ENCODE peak calls at places on chromosomes 16 and 17, in nine cellular contexts. Z, G, D, Y, R, K, V, N and Q are unnamed samples.
A peak's percentile ranks its signal among the peaks of the same experiment; 100 is the strongest.

GRCh38 chr17:10224592-10225195 is 26.3 kb upstream of the GAS7 start:
- DNase-seq in Y (no peak), Z (no peak), R (no peak), V (no peak), G (no peak), N (no peak), D (no peak), K (no peak), Q (no peak)

GRCh38 chr16:87582221-87582965 is 19.9 kb upstream of the JPH3 start:
- DNase-seq in Z (peak; percentile 75), K (peak; percentile 84), R (peak; percentile 25), D (no peak), V (peak; percentile 69), G (no peak), N (no peak), Y (peak; percentile 87), Q (peak; percentile 90)

GRCh38 chr17:19369846-19370492 is 7.4 kb upstream of the B9D1 start:
- DNase-seq in K (no peak), V (peak; percentile 55), Z (no peak), Y (peak; percentile 74), G (no peak), D (no peak), R (no peak), N (no peak), Q (no peak)

GRCh38 chr16:3143598-3144330 is 8.9 kb downstream of the ZNF213 start:
- DNase-seq in V (peak; percentile 63), R (no peak), N (no peak), Y (no peak), G (no peak), Z (no peak), K (no peak), D (no peak), Q (no peak)

GRCh38 chr17:74779948-74780400 is 3.8 kb upstream of the NAT9 start:
- DNase-seq in N (no peak), K (no peak), D (no peak), V (no peak), Z (no peak), G (no peak), R (no peak), Y (peak; percentile 74), Q (no peak)

GRCh38 chr17:63470116-63470515 is 6.7 kb upstream of the ACE start:
- DNase-seq in D (no peak), Y (no peak), R (no peak), Z (no peak), G (no peak), V (no peak), N (no peak), K (no peak), Q (no peak)

GRCh38 chr17:70906808-70907207 is 737.5 kb downstream of the KCNJ2 start:
- DNase-seq in G (no peak), V (no peak), D (no peak), Y (no peak), N (no peak), Z (peak; percentile 62), K (no peak), R (no peak), Q (no peak)

GRCh38 chr16:2745961-2746360 is 6.5 kb upstream of the SRRM2 start:
- DNase-seq in G (no peak), Y (no peak), R (no peak), D (no peak), N (no peak), Z (no peak), V (no peak), K (no peak), Q (no peak)

GRCh38 chr17:36851230-36851629 is 86.0 kb upstream of the LHX1 start:
- DNase-seq in N (no peak), V (no peak), D (no peak), R (no peak), G (peak; percentile 9), K (no peak), Z (peak; percentile 45), Y (no peak), Q (no peak)

GRCh38 chr17:4744999-4745969 is 5.6 kb upstream of the CXCL16 start:
- DNase-seq in N (no peak), R (no peak), G (no peak), D (no peak), Z (no peak), V (no peak), K (no peak), Y (no peak), Q (no peak)

GRCh38 chr16:25257956-25258855 is 561 bp upstream of the ZKSCAN2 start:
- DNase-seq in D (peak; percentile 61), G (peak; percentile 74), V (peak; percentile 78), N (no peak), Y (peak; percentile 93), Z (peak; percentile 87), R (peak; percentile 59), K (peak; percentile 90), Q (peak; percentile 95)
- TF ChIP-seq POLR2A in D (no peak), G (peak; percentile 38), V (no peak), N (no peak), Y (no peak), Z (no peak), R (no peak), K (no peak), Q (no peak)

GRCh38 chr16:34802396-34802795 is 1343.0 kb downstream of the TP53TG3F start:
- DNase-seq in Y (no peak), N (no peak), Z (no peak), R (no peak), G (no peak), K (no peak), V (no peak), D (no peak), Q (no peak)
- H3K9me3 ChIP-seq in Y (peaks cover 3% of the 10 kb centered on the region), N (no peaks in the 10 kb centered on the region), Z (no peaks in the 10 kb centered on the region), R (peaks cover 29% of the 10 kb centered on the region), G (no peaks in the 10 kb centered on the region), K (no peaks in the 10 kb centered on the region), V (no peaks in the 10 kb centered on the region), D (no peaks in the 10 kb centered on the region), Q (no peaks in the 10 kb centered on the region)

GRCh38 chr17:7021993-7022778 is 664 bp upstream of the BCL6B start:
- DNase-seq in K (peak; percentile 84), Y (peak; percentile 91), V (peak; percentile 87), R (peak; percentile 57), Z (peak; percentile 36), N (no peak), D (peak; percentile 58), G (peak; percentile 97), Q (peak; percentile 76)

GRCh38 chr17:7022791-7023571 is at the start of gene BCL6B:
- DNase-seq in V (peak; percentile 75), G (peak; percentile 78), Y (no peak), D (no peak), Z (no peak), R (no peak), K (no peak), N (no peak), Q (no peak)

GRCh38 chr17:7025240-7025639 is 2.4 kb downstream of the BCL6B start:
- DNase-seq in Y (no peak), D (no peak), Z (no peak), V (no peak), K (no peak), N (no peak), G (no peak), R (no peak), Q (no peak)

GRCh38 chr17:7024402-7024785 is 1.5 kb downstream of the BCL6B start:
- DNase-seq in K (no peak), Z (no peak), R (no peak), Y (no peak), D (no peak), N (no peak), G (no peak), V (no peak), Q (no peak)

GRCh38 chr17:7023576-7024401 is 939 bp downstream of the BCL6B start:
- DNase-seq in D (peak; percentile 78), G (peak; percentile 100), V (peak; percentile 92), R (peak; percentile 86), Y (peak; percentile 94), N (no peak), Z (peak; percentile 70), K (peak; percentile 88), Q (peak; percentile 93)
- TF ChIP-seq POLR2A in D (peak; percentile 46), G (peak; percentile 78), V (no peak), R (no peak), Y (peak; percentile 28), N (no peak), Z (no peak), K (no peak), Q (no peak)

DNA sequence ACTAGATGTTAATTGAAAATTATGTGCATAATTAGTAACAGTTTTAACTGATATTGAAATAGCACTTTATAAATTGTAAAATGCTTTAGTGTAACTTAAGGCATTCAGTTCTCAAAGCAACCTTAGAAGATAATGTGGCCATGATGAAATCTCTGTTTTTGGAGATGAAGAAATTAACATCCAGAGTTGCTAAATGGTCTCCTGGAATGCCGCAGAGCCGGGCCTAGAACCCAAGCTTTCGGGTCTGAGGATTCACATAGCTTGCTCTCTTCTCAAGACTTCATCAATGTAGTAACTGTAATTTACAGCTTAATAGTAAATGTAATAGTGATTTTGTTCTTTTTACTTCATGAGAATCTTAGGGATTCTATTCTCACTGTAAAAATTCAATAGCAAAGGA is 272.3 kb downstream of the HS3ST3A1 start:
- DNase-seq in Z (no peak), V (no peak), G (no peak), K (no peak), N (no peak), Y (no peak), D (no peak), R (no peak), Q (no peak)
- H3K9me3 ChIP-seq in Z (no peaks in the 10 kb centered on the region), V (no peaks in the 10 kb centered on the region), G (peaks cover 2% of the 10 kb centered on the region), K (no peaks in the 10 kb centered on the region), N (no peaks in the 10 kb centered on the region), Y (no peaks in the 10 kb centered on the region), D (no peaks in the 10 kb centered on the region), R (no peaks in the 10 kb centered on the region), Q (no peaks in the 10 kb centered on the region)